ENCODE peak calls at places on chromosomes 16 and 17, in nine cellular contexts. Z is hepatic stellate cell; B is T-helper 1 cell; O is cardiac muscle cell; F is CD4-positive, alpha-beta T cell; A is A172; C is effector memory CD4-positive, alpha-beta T cell; Y is stomach; H is activated gamma-delta T cell. U is an unnamed sample.

GRCh38 chr17:6512552-6512951 is 43.8 kb downstream of the PITPNM3 start:
- DNase-seq in Z (no peak), B (no peak), O (no peak), F (no peak), A (no peak), C (no peak), Y (no peak), H (no peak), U (no peak)

GRCh38 chr17:40857535-40857934 is 9.5 kb downstream of the KRT12 start:
- DNase-seq in Z (no peak), B (no peak), O (no peak), F (no peak), A (no peak), C (no peak), Y (no peak), H (no peak), U (no peak)

GRCh38 chr17:51165680-51166197 is 472 bp upstream of the NME2 start:
- DNase-seq in Z (no peak), B (peak; percentile 10), O (no peak), F (no peak), A (no peak), C (no peak), Y (peak; percentile 28), H (no peak), U (no peak)

GRCh38 chr16:3945751-3946603 is 65.5 kb upstream of the CREBBP start:
- DNase-seq in Z (peak; percentile 90), B (no peak), O (peak; percentile 69), F (no peak), A (peak; percentile 98), C (no peak), Y (peak; percentile 60), H (no peak), U (peak; percentile 79)

GRCh38 chr16:49800876-49801275 is 55.0 kb downstream of the ZNF423 start:
- DNase-seq in Z (no peak), B (no peak), O (no peak), F (no peak), A (no peak), C (no peak), Y (no peak), H (no peak), U (no peak)

GRCh38 chr17:57410169-57410568 is 153.8 kb downstream of the MSI2 start:
- DNase-seq in Z (no peak), B (no peak), O (no peak), F (no peak), A (no peak), C (no peak), Y (no peak), H (no peak), U (no peak)

GRCh38 chr16:87926246-87927194 is 9.8 kb downstream of the CA5A start:
- DNase-seq in Z (no peak), B (no peak), O (no peak), F (peak; percentile 6), A (no peak), C (no peak), Y (no peak), H (no peak), U (no peak)

GRCh38 chr16:57504491-57504890 is 18.2 kb upstream of the DOK4 start:
- DNase-seq in Z (no peak), B (no peak), O (no peak), F (no peak), A (no peak), C (no peak), Y (no peak), H (no peak), U (no peak)

GRCh38 chr17:15958484-15958854 is 13.5 kb downstream of the ADORA2B start:
- DNase-seq in Z (no peak), B (no peak), O (no peak), F (no peak), A (no peak), C (no peak), Y (no peak), H (no peak), U (no peak)

GRCh38 chr16:23650674-23651073 is 9.4 kb downstream of the DCTN5 start:
- DNase-seq in Z (no peak), B (no peak), O (no peak), F (no peak), A (no peak), C (no peak), Y (no peak), H (no peak), U (no peak)

GRCh38 chr17:3918372-3919122 is 2.3 kb upstream of the P2RX1 start:
- DNase-seq in Z (no peak), B (no peak), O (no peak), F (no peak), A (no peak), C (no peak), Y (no peak), H (no peak), U (no peak)

U was measured in NCI-H460.